ENCODE peak calls at places on chromosomes 3 and 15, in nine cellular contexts. I, M, W, X, D, P, C, R and N are unnamed samples.

GRCh38 chr3:150365132-150365604 is 42.9 kb upstream of the TSC22D2 start:
- DNase-seq in M (no peak), P (no peak), W (no peak), D (no peak), C (no peak), X (peak), I (no peak), R (no peak), N (peak)

GRCh38 chr3:190051643-190052042 is 69.1 kb downstream of the P3H2 start:
- DNase-seq in M (no peak), W (no peak), C (no peak), R (no peak), P (no peak), I (no peak), X (no peak), D (no peak), N (no peak)

GRCh38 chr3:88151358-88151757 is 1.6 kb downstream of the C3orf38 start:
- DNase-seq in M (no peak), W (no peak), I (no peak), D (no peak), X (peak), C (no peak), R (no peak), P (no peak), N (no peak)

GRCh38 chr3:71385040-71385685 is 198.4 kb downstream of the FOXP1 start:
- DNase-seq in C (no peak), I (no peak), X (no peak), D (no peak), M (no peak), R (no peak), P (no peak), W (no peak), N (no peak)

GRCh38 chr3:40617084-40617483 is 92.3 kb downstream of the ZNF621 start:
- DNase-seq in R (no peak), C (no peak), M (no peak), W (no peak), X (no peak), P (no peak), D (no peak), I (no peak), N (no peak)

GRCh38 chr3:167920747-167921146 is 175.0 kb downstream of the GOLIM4 start:
- DNase-seq in C (no peak), D (no peak), M (no peak), R (no peak), I (no peak), W (no peak), X (no peak), P (no peak), N (no peak)

GRCh38 chr3:71961378-71961777 is 176.4 kb upstream of the PROK2 start:
- DNase-seq in P (no peak), C (no peak), I (no peak), M (no peak), D (no peak), X (no peak), R (no peak), W (no peak), N (no peak)

GRCh38 chr3:79367066-79367465 is 400.7 kb downstream of the ROBO1 start:
- DNase-seq in P (no peak), C (no peak), X (peak), M (no peak), I (no peak), R (peak), W (peak), D (no peak), N (no peak)

GRCh38 chr3:120274739-120275167 is 10.3 kb downstream of the GPR156 start:
- DNase-seq in I (no peak), M (peak), P (no peak), D (peak), C (no peak), W (peak), R (no peak), X (no peak), N (no peak)

GRCh38 chr3:3798641-3799113 is 554 bp upstream of the LRRN1 start:
- DNase-seq in X (no peak), M (peak), P (peak), C (peak), D (no peak), W (no peak), I (no peak), R (no peak), N (no peak)

GRCh38 chr15:75508741-75509532 is 57.4 kb upstream of the SIN3A start:
- DNase-seq in X (peak), D (peak), P (no peak), I (no peak), C (no peak), R (peak), M (no peak), W (peak), N (no peak)

GRCh38 chr3:88032245-88032644 is 26.6 kb downstream of the CGGBP1 start:
- DNase-seq in P (no peak), X (no peak), C (no peak), I (no peak), R (no peak), D (no peak), M (no peak), W (no peak), N (no peak)

GRCh38 chr15:41969851-41970431 is 2.4 kb downstream of the EHD4 start:
- DNase-seq in D (no peak), M (no peak), P (no peak), R (no peak), W (no peak), I (no peak), X (peak), C (no peak), N (no peak)

GRCh38 chr15:94576889-94577533 is 345.6 kb downstream of the MCTP2 start:
- DNase-seq in I (peak), P (no peak), R (no peak), D (peak), W (no peak), C (no peak), X (peak), M (no peak), N (no peak)

GRCh38 chr15:36992454-36992853 is 107.9 kb downstream of the MEIS2 start:
- DNase-seq in D (no peak), M (no peak), C (no peak), X (no peak), W (no peak), P (no peak), I (no peak), R (no peak), N (no peak)

GRCh38 chr3:112530573-112530972 is 31.2 kb downstream of the ATG3 start:
- DNase-seq in W (no peak), P (no peak), X (no peak), M (no peak), D (no peak), R (no peak), I (no peak), C (no peak), N (no peak)

DNA sequence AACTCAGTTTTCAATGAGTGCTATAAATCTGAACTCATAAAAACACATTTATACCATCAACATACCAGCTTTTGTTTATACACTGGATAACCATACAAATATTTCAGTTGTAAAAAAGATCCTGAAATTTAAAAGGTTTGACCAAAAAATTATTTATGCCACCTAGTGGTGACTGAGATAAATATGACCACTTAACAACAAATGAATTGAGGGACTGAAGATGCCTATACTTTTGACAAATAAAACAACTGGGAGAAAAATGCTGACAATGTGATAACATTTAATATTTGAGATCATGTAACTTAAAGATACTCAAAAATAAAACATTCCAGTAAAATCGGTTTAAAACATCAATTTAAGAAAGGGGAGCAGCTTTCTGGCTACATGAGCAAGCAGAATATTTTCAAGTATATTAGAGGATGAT is 30.4 kb downstream of the ATG3 start:
- DNase-seq in I (no peak), X (no peak), W (peak), P (no peak), C (no peak), M (no peak), R (no peak), D (peak), N (no peak)
- TF ChIP-seq CTCF in I (peak), X (peak), W (peak), P (no peak), C (no peak), M (peak), R (peak), D (peak), N (peak)

GRCh38 chr3:12710062-12710461 is 46.1 kb upstream of the RAF1 start:
- DNase-seq in C (no peak), D (no peak), R (no peak), I (no peak), M (no peak), W (no peak), X (no peak), P (no peak), N (no peak)

GRCh38 chr3:12709334-12709733 is 45.4 kb upstream of the RAF1 start:
- DNase-seq in M (no peak), X (no peak), I (no peak), P (no peak), W (no peak), D (no peak), C (no peak), R (no peak), N (no peak)

GRCh38 chr3:12706504-12707253 is 42.8 kb upstream of the RAF1 start:
- DNase-seq in M (peak), I (peak), W (no peak), R (no peak), C (no peak), X (peak), D (peak), P (peak), N (no peak)

GRCh38 chr3:12707425-12707824 is 43.5 kb upstream of the RAF1 start:
- DNase-seq in W (no peak), I (no peak), D (no peak), P (no peak), C (no peak), R (no peak), X (peak), M (no peak), N (no peak)

DNA sequence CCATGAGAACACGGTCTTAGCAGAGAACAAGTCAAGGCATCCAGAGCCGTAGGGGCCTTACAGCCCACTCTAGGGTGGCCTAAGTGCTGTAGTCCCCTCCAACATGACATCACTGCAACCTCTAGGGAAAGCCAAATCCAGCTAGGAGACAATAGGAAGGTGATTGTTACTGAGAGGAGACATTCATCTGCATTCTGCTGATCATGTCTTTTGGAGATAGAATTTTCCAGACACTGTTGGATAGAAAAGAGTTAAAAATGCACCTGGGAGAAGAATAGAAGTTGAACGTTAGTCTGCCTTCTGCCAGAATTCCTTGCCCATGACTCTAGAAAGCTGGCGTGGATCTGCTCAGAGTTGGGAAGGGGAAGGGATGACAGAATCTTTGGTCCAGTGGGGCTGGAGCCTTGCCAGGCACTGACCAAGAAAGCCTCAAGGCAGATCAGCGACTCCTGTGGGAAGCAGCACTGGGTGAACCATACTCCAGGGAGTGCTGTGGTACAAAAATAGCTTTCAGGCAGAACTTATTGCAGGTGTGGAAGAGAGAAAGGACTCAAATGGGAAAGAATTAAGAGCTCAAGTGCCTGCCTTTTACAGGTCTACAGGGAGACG is 44.8 kb upstream of the RAF1 start:
- DNase-seq in R (peak), D (no peak), M (no peak), W (peak), C (peak), P (no peak), X (peak), I (no peak), N (no peak)
- TF ChIP-seq CTCF in R (peak), D (no peak), M (no peak), W (peak), C (no peak), P (no peak), X (peak), I (no peak), N (peak)

DNA sequence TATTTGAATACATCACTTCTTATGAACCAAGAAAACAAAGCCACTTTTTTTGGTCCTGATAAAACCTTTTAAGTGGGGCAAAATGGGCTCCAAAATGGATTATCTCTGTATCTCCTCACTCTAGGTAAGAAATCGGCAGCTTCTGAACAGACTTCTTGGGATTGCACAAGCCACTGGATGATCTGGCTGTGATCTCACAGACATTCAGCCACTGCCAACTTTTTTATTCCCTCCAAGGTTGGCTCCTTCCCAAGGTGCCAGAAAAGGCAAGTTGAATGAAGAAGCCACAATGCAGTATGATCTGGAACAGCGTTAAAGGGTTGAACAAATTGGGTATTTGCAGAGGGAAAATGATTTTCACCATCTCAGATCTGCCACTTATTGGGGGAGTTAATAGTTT is 73.2 kb downstream of the PRICKLE2 start:
- DNase-seq in P (no peak), D (no peak), X (peak), W (peak), M (peak), I (no peak), C (no peak), R (no peak), N (no peak)
- TF ChIP-seq CTCF in P (no peak), D (no peak), X (no peak), W (no peak), M (no peak), I (no peak), C (no peak), R (no peak), N (no peak)

DNA sequence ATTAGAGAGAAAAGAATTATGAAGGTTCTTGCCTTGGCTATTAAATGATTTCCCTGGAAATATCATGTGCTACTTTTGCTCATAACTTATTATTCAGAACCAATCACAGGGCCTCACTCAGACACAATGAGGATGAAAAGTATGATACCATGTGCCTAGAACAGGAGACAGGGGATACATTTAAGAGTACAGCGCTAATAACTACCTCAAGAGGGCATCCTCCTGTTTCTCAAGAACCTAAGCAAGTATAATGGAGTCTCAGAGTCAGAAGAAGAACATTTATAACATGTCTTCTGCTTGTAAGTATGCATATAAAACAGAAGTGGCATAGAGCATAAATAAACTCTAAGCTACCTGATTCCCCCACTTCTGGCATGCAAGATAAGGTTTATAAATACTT is 125.4 kb upstream of the MME start:
- DNase-seq in R (no peak), P (no peak), M (no peak), W (peak), X (peak), I (no peak), C (no peak), D (no peak), N (no peak)
- TF ChIP-seq CTCF in R (peak), P (no peak), M (no peak), W (peak), X (peak), I (no peak), C (no peak), D (no peak), N (no peak)

DNA sequence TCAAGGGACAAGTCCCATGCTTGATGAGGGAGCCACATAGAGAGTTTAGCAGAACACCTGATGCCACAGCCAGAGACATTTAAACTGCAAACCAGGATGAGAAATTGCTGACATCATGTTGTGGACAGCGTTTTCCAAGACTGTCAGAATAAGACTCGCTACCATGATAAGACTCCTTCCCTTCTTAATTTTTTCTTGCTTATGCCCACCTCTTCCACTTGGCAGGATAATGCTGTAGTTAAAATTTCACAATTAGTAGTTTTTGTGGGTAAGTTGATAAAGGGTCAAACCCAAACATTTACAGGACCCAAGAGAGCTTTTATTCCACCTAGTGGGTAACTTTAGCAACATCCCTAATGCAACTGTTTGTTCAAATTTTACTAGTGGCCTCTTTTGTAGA is 3.0 kb upstream of the PIAS1 start:
- DNase-seq in I (no peak), W (no peak), P (no peak), C (no peak), M (no peak), R (no peak), X (no peak), D (no peak), N (no peak)
- TF ChIP-seq CTCF in I (peak), W (no peak), P (no peak), C (no peak), M (no peak), R (no peak), X (no peak), D (no peak), N (no peak)

DNA sequence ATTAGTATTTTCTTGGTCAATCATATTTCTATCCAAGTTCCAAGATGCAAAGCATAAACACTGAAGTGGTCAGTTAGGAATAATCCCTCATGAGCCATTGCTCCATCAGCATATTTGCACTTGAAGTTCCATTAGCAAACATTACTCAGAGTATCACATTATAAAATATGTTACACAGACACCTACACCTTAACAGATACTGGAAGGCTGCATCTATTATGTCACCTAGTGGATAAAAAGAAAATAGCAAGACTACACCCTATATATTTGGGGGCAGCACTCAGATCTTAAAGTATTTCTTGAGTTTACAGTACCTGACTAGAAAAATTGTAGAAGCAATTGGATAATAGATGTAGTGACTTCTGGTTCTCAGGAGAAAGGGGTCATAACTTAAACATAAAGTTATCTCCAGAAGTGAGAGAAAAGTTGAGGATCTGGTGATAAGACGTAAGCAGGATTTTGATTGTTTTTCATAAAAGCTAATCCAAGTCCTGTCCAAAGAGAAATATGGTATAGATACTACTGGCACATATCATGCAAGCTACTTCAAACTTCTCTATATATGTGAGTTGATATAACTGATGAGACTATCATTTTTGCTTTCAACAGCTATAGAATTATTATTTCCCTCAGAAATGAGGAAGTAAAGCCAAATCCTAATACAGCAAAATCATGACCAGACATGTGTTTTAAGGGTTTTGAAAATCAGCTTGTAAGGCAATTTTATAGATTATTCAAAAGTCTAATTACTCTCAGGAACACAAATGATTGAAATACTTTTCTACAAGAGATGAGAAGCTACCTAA is 422.2 kb downstream of the GBE1 start:
- DNase-seq in P (no peak), R (no peak), W (no peak), X (peak), C (no peak), I (peak), M (no peak), D (peak), N (no peak)
- TF ChIP-seq CTCF in P (no peak), R (peak), W (peak), X (peak), C (no peak), I (peak), M (no peak), D (peak), N (peak)

GRCh38 chr3:32540899-32541298 is 29.8 kb downstream of the DYNC1LI1 start:
- DNase-seq in R (no peak), C (no peak), M (no peak), X (no peak), D (no peak), I (no peak), P (no peak), W (no peak), N (no peak)
- TF ChIP-seq CTCF in R (no peak), C (no peak), M (no peak), X (no peak), D (no peak), I (no peak), P (no peak), W (no peak), N (no peak)

GRCh38 chr15:56281145-56281544 is 37.5 kb upstream of the RFX7 start:
- DNase-seq in M (no peak), D (no peak), P (no peak), X (no peak), I (no peak), R (no peak), W (no peak), C (no peak), N (no peak)

GRCh38 chr15:56291741-56292140 is 48.1 kb upstream of the RFX7 start:
- DNase-seq in I (no peak), P (no peak), W (no peak), C (no peak), D (no peak), R (no peak), X (no peak), M (no peak), N (no peak)

DNA sequence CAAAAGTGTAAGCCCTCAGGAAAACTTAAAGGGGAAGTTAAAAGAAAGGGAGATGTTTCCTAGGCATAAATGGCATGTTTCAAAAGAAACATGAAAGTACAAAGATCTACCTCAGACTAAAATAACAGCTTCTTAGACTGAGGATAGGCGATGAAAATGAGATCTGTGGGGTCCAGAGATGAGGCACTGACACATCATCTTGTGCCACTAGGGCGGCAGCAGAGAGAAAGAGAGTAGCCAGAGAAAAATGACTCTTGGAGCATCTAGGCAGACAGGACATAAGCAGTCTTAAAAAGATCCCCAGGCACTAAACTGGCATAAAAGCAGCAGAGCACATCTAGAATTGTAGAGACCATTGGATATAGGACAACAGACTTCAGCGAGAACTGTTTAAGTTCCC is 42.5 kb upstream of the RFX7 start:
- DNase-seq in D (no peak), P (no peak), C (no peak), M (no peak), X (no peak), W (no peak), I (no peak), R (no peak), N (no peak)
- TF ChIP-seq CTCF in D (no peak), P (no peak), C (no peak), M (no peak), X (peak), W (peak), I (peak), R (peak), N (peak)